ENCODE peak calls at places on chromosomes 13 and 19, in ten cellular contexts. One of them, this sample, is unnamed.

GRCh38 chr19:34979819-34980640 is 16.0 kb upstream of the ZNF792 start:
- DNase-seq in GM12865: no peak
- DNase-seq in IMR-90: no peak
- DNase-seq in cardiac muscle cell: no peak
- DNase-seq in fibroblast of lung: no peak
- DNase-seq in heart right ventricle: no peak
- DNase-seq in brain microvascular endothelial cell: no peak
- DNase-seq in ovary: no peak
- DNase-seq in right lobe of liver: peak; percentile 19
- DNase-seq in HepG2: no peak
- DNase-seq in this sample: no peak

GRCh38 chr13:99972190-99972731 is 694 bp upstream of the ZIC5 start:
- DNase-seq in HepG2: no peak
- DNase-seq in ovary: no peak
- DNase-seq in GM12865: no peak
- DNase-seq in brain microvascular endothelial cell: no peak
- DNase-seq in heart right ventricle: no peak
- DNase-seq in fibroblast of lung: no peak
- DNase-seq in cardiac muscle cell: no peak
- DNase-seq in IMR-90: no peak
- DNase-seq in right lobe of liver: no peak
- DNase-seq in this sample: no peak

GRCh38 chr13:34174671-34175145 is 356.8 kb downstream of the RFC3 start:
- DNase-seq in brain microvascular endothelial cell: no peak
- DNase-seq in IMR-90: peak; percentile 33
- DNase-seq in heart right ventricle: no peak
- DNase-seq in HepG2: no peak
- DNase-seq in cardiac muscle cell: peak; percentile 72
- DNase-seq in GM12865: no peak
- DNase-seq in ovary: no peak
- DNase-seq in fibroblast of lung: peak; percentile 62
- DNase-seq in right lobe of liver: no peak
- DNase-seq in this sample: peak; percentile 65

GRCh38 chr19:41912899-41913475 is 15.3 kb downstream of the ERFL start:
- DNase-seq in brain microvascular endothelial cell: no peak
- DNase-seq in IMR-90: no peak
- DNase-seq in right lobe of liver: no peak
- DNase-seq in HepG2: no peak
- DNase-seq in ovary: no peak
- DNase-seq in GM12865: no peak
- DNase-seq in heart right ventricle: no peak
- DNase-seq in cardiac muscle cell: no peak
- DNase-seq in fibroblast of lung: no peak
- DNase-seq in this sample: no peak

GRCh38 chr19:42634409-42635232 is 39.9 kb upstream of the CEACAM8 start:
- DNase-seq in right lobe of liver: no peak
- DNase-seq in brain microvascular endothelial cell: peak; percentile 25
- DNase-seq in IMR-90: peak; percentile 20
- DNase-seq in HepG2: peak; percentile 32
- DNase-seq in fibroblast of lung: peak; percentile 9
- DNase-seq in GM12865: peak; percentile 58
- DNase-seq in ovary: no peak
- DNase-seq in heart right ventricle: no peak
- DNase-seq in cardiac muscle cell: peak; percentile 43
- DNase-seq in this sample: peak; percentile 31

GRCh38 chr19:8004723-8005513 is 523 bp downstream of the ELAVL1 start:
- DNase-seq in GM12865: peak; percentile 37
- DNase-seq in heart right ventricle: no peak
- DNase-seq in IMR-90: peak; percentile 21
- DNase-seq in right lobe of liver: no peak
- DNase-seq in brain microvascular endothelial cell: no peak
- DNase-seq in ovary: no peak
- DNase-seq in fibroblast of lung: peak; percentile 12
- DNase-seq in cardiac muscle cell: peak; percentile 50
- DNase-seq in HepG2: no peak
- DNase-seq in this sample: peak; percentile 24

GRCh38 chr19:17606786-17607185 is 51.3 kb downstream of the COLGALT1 start:
- DNase-seq in ovary: no peak
- DNase-seq in HepG2: no peak
- DNase-seq in heart right ventricle: no peak
- DNase-seq in GM12865: no peak
- DNase-seq in IMR-90: no peak
- DNase-seq in cardiac muscle cell: no peak
- DNase-seq in right lobe of liver: no peak
- DNase-seq in fibroblast of lung: no peak
- DNase-seq in brain microvascular endothelial cell: no peak
- DNase-seq in this sample: no peak

GRCh38 chr19:38323276-38323675 is 3.6 kb downstream of the KCNK6 start:
- DNase-seq in heart right ventricle: no peak
- DNase-seq in ovary: no peak
- DNase-seq in IMR-90: no peak
- DNase-seq in HepG2: no peak
- DNase-seq in brain microvascular endothelial cell: no peak
- DNase-seq in cardiac muscle cell: no peak
- DNase-seq in GM12865: no peak
- DNase-seq in fibroblast of lung: no peak
- DNase-seq in right lobe of liver: no peak
- DNase-seq in this sample: no peak

GRCh38 chr19:12647490-12648071 is 19.0 kb downstream of the MAN2B1 start:
- DNase-seq in right lobe of liver: peak; percentile 74
- DNase-seq in cardiac muscle cell: peak; percentile 40
- DNase-seq in GM12865: peak; percentile 24
- DNase-seq in brain microvascular endothelial cell: peak; percentile 16
- DNase-seq in IMR-90: no peak
- DNase-seq in HepG2: no peak
- DNase-seq in heart right ventricle: peak; percentile 72
- DNase-seq in ovary: peak; percentile 84
- DNase-seq in fibroblast of lung: peak; percentile 19
- DNase-seq in this sample: no peak

GRCh38 chr13:96052655-96053002 is 572 bp downstream of the UGGT2 start:
- DNase-seq in ovary: no peak
- DNase-seq in fibroblast of lung: peak; percentile 75
- DNase-seq in IMR-90: peak; percentile 83
- DNase-seq in heart right ventricle: no peak
- DNase-seq in brain microvascular endothelial cell: peak; percentile 32
- DNase-seq in right lobe of liver: no peak
- DNase-seq in cardiac muscle cell: peak; percentile 68
- DNase-seq in HepG2: peak; percentile 52
- DNase-seq in GM12865: peak; percentile 60
- DNase-seq in this sample: peak; percentile 67

GRCh38 chr19:53394522-53394973 is 401 bp upstream of the ZNF765 start:
- DNase-seq in right lobe of liver: peak; percentile 58
- DNase-seq in HepG2: peak; percentile 48
- DNase-seq in ovary: peak; percentile 60
- DNase-seq in cardiac muscle cell: peak; percentile 60
- DNase-seq in IMR-90: peak; percentile 61
- DNase-seq in brain microvascular endothelial cell: no peak
- DNase-seq in fibroblast of lung: no peak
- DNase-seq in GM12865: peak; percentile 2
- DNase-seq in heart right ventricle: peak; percentile 61
- DNase-seq in this sample: no peak

GRCh38 chr13:85528578-85529215 is 270.5 kb downstream of the SLITRK6 start:
- DNase-seq in brain microvascular endothelial cell: peak; percentile 59
- DNase-seq in ovary: no peak
- DNase-seq in HepG2: no peak
- DNase-seq in heart right ventricle: no peak
- DNase-seq in GM12865: no peak
- DNase-seq in cardiac muscle cell: no peak
- DNase-seq in IMR-90: peak; percentile 90
- DNase-seq in right lobe of liver: no peak
- DNase-seq in fibroblast of lung: peak; percentile 81
- DNase-seq in this sample: peak; percentile 73

GRCh38 chr19:4571305-4571917 is 11.9 kb upstream of the SEMA6B start:
- DNase-seq in HepG2: no peak
- DNase-seq in right lobe of liver: no peak
- DNase-seq in fibroblast of lung: no peak
- DNase-seq in ovary: no peak
- DNase-seq in heart right ventricle: no peak
- DNase-seq in brain microvascular endothelial cell: no peak
- DNase-seq in GM12865: no peak
- DNase-seq in cardiac muscle cell: peak; percentile 50
- DNase-seq in IMR-90: no peak
- DNase-seq in this sample: peak; percentile 12

GRCh38 chr19:17405250-17406038 is at the start of gene BST2:
- DNase-seq in HepG2: peak; percentile 93
- DNase-seq in cardiac muscle cell: peak; percentile 79
- DNase-seq in ovary: peak; percentile 89
- DNase-seq in heart right ventricle: peak; percentile 65
- DNase-seq in fibroblast of lung: no peak
- DNase-seq in IMR-90: peak; percentile 37
- DNase-seq in GM12865: peak; percentile 95
- DNase-seq in right lobe of liver: peak; percentile 77
- DNase-seq in brain microvascular endothelial cell: peak; percentile 21
- DNase-seq in this sample: peak; percentile 62

GRCh38 chr13:97344250-97345175 is 89.5 kb upstream of the RAP2A start:
- DNase-seq in HepG2: peak; percentile 62
- DNase-seq in GM12865: peak; percentile 59
- DNase-seq in brain microvascular endothelial cell: peak; percentile 60
- DNase-seq in right lobe of liver: peak; percentile 68
- DNase-seq in ovary: peak; percentile 62
- DNase-seq in IMR-90: peak; percentile 61
- DNase-seq in fibroblast of lung: peak; percentile 75
- DNase-seq in heart right ventricle: peak; percentile 49
- DNase-seq in cardiac muscle cell: peak; percentile 75
- DNase-seq in this sample: peak; percentile 76

GRCh38 chr13:75357576-75358295 is 124.2 kb downstream of the TBC1D4 start:
- DNase-seq in heart right ventricle: no peak
- DNase-seq in fibroblast of lung: peak; percentile 68
- DNase-seq in HepG2: peak; percentile 69
- DNase-seq in brain microvascular endothelial cell: peak; percentile 75
- DNase-seq in IMR-90: peak; percentile 68
- DNase-seq in cardiac muscle cell: peak; percentile 79
- DNase-seq in GM12865: peak; percentile 77
- DNase-seq in ovary: peak; percentile 36
- DNase-seq in right lobe of liver: no peak
- DNase-seq in this sample: peak; percentile 50
- TF ChIP-seq CTCF in heart right ventricle: no peak
- TF ChIP-seq CTCF in fibroblast of lung: peak; percentile 70
- TF ChIP-seq CTCF in HepG2: peak; percentile 67
- TF ChIP-seq CTCF in brain microvascular endothelial cell: peak; percentile 80
- TF ChIP-seq CTCF in IMR-90: peak; percentile 57
- TF ChIP-seq CTCF in cardiac muscle cell: peak; percentile 77
- TF ChIP-seq CTCF in GM12865: peak; percentile 75
- TF ChIP-seq CTCF in ovary: peak; percentile 29
- TF ChIP-seq CTCF in right lobe of liver: peak; percentile 61
- TF ChIP-seq CTCF in this sample: peak; percentile 64

DNA sequence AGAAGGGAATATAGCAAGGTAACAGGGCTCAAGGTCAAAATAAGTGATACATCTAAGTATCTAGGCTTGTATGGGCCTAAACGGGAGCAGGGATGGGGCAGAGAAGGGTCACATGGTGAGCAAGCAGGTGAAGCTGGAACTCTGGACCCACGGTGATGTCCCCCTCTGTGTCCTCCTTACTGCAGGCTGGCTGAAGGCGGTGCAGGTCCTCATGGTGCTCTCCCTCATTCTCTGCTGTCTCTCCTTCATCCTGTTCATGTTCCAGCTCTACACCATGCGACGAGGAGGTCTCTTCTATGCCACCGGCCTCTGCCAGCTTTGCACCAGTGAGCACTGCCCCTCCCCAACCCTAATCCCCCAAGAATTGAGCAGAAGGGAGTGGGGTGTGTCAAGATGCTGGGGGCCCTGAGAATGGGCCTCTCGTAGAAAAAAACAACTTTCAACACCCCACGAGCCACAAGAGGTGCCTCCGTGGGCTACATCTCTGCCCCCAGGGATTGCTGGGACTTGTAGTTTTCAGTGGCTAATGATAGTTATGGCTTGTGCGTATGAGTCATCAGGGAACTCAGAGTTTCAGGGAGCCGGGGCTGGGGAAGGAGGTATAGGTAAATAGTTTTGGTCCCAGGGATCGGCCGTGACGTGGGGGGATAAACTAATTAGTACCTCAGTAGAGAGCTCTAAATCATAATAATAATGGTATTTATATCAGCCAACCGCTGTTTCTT is 4.0 kb downstream of the EMP3 start:
- DNase-seq in IMR-90: peak; percentile 59
- DNase-seq in HepG2: no peak
- DNase-seq in ovary: no peak
- DNase-seq in brain microvascular endothelial cell: no peak
- DNase-seq in right lobe of liver: no peak
- DNase-seq in cardiac muscle cell: no peak
- DNase-seq in heart right ventricle: no peak
- DNase-seq in fibroblast of lung: peak; percentile 47
- DNase-seq in GM12865: peak; percentile 77
- DNase-seq in this sample: peak; percentile 36
- H3K4me3 ChIP-seq in IMR-90: no peak overlapping the region
- H3K4me3 ChIP-seq in HepG2: no peak overlapping the region
- H3K4me3 ChIP-seq in ovary: no peak overlapping the region
- H3K4me3 ChIP-seq in brain microvascular endothelial cell: peak overlapping the region; percentile 5
- H3K4me3 ChIP-seq in right lobe of liver: no peak overlapping the region
- H3K4me3 ChIP-seq in cardiac muscle cell: no peak overlapping the region
- H3K4me3 ChIP-seq in heart right ventricle: peak overlapping the region; percentile 44
- H3K4me3 ChIP-seq in fibroblast of lung: peak overlapping the region; percentile 2
- H3K4me3 ChIP-seq in GM12865: peak overlapping the region; percentile 55
- H3K4me3 ChIP-seq in this sample: no peak overlapping the region

GRCh38 chr13:69094485-69094884 is 1013.1 kb upstream of the ATXN8OS start:
- DNase-seq in right lobe of liver: no peak
- DNase-seq in IMR-90: no peak
- DNase-seq in brain microvascular endothelial cell: no peak
- DNase-seq in GM12865: no peak
- DNase-seq in heart right ventricle: no peak
- DNase-seq in HepG2: no peak
- DNase-seq in cardiac muscle cell: no peak
- DNase-seq in fibroblast of lung: no peak
- DNase-seq in ovary: no peak
- DNase-seq in this sample: no peak

GRCh38 chr13:69092615-69093322 is 1014.9 kb upstream of the ATXN8OS start:
- DNase-seq in right lobe of liver: no peak
- DNase-seq in GM12865: no peak
- DNase-seq in IMR-90: no peak
- DNase-seq in heart right ventricle: no peak
- DNase-seq in brain microvascular endothelial cell: no peak
- DNase-seq in ovary: no peak
- DNase-seq in fibroblast of lung: no peak
- DNase-seq in HepG2: no peak
- DNase-seq in cardiac muscle cell: no peak
- DNase-seq in this sample: no peak
- TF ChIP-seq CTCF in right lobe of liver: no peak
- TF ChIP-seq CTCF in GM12865: no peak
- TF ChIP-seq CTCF in IMR-90: no peak
- TF ChIP-seq CTCF in heart right ventricle: no peak
- TF ChIP-seq CTCF in brain microvascular endothelial cell: no peak
- TF ChIP-seq CTCF in ovary: no peak
- TF ChIP-seq CTCF in fibroblast of lung: no peak
- TF ChIP-seq CTCF in HepG2: no peak
- TF ChIP-seq CTCF in cardiac muscle cell: no peak
- TF ChIP-seq CTCF in this sample: no peak

DNA sequence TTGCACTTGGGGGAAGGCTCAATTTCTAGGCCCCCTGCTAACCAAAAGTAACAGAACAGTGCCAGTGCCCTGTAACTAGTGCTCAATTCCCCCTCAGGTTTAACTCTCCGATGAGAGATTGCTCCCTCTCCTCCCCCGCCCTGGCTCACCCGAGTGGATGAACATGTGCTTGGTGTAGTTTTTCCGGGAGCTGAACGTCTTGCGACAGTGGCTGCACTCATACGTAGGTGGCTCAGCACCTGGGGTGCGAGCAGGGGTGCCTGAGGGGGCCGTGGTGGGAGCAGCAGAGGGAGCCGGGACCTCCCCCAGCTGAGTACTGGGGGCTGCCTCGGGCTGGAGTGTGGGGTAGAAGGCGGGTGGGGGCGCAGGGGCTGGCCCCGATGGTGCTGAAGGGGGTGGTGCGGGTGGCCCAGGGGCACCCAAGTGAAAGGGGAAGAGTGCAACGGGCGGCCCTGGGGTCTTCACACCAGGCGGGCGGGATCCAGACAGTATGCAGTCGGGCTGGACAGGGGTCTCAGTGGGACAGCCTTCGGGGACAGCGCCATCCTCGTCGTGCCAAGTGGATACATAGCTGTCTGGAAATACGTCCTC is 3.3 kb downstream of the ZBTB45 start:
- DNase-seq in cardiac muscle cell: no peak
- DNase-seq in heart right ventricle: no peak
- DNase-seq in ovary: no peak
- DNase-seq in GM12865: no peak
- DNase-seq in brain microvascular endothelial cell: no peak
- DNase-seq in right lobe of liver: no peak
- DNase-seq in HepG2: no peak
- DNase-seq in fibroblast of lung: no peak
- DNase-seq in IMR-90: no peak
- DNase-seq in this sample: no peak
- H3K4me3 ChIP-seq in cardiac muscle cell: no peak overlapping the region
- H3K4me3 ChIP-seq in heart right ventricle: no peak overlapping the region
- H3K4me3 ChIP-seq in ovary: no peak overlapping the region
- H3K4me3 ChIP-seq in GM12865: no peak overlapping the region
- H3K4me3 ChIP-seq in brain microvascular endothelial cell: no peak overlapping the region
- H3K4me3 ChIP-seq in right lobe of liver: no peak overlapping the region
- H3K4me3 ChIP-seq in HepG2: no peak overlapping the region
- H3K4me3 ChIP-seq in fibroblast of lung: no peak overlapping the region
- H3K4me3 ChIP-seq in IMR-90: no peak overlapping the region
- H3K4me3 ChIP-seq in this sample: no peak overlapping the region